ENCODE peak calls at places on chromosomes 11 and 22, in four cellular contexts. W is sigmoid colon, X is tibial nerve, U is transverse colon. E is an unnamed sample.
A peak's percentile ranks its signal among the peaks of the same experiment; 100 is the strongest.

GRCh38 chr11:77065878-77066228 is 918 bp upstream of the CAPN5 start:
- DNase-seq in W (peak; percentile 81), X (peak; percentile 39), U (peak; percentile 60), E (peak; percentile 78)

GRCh38 chr11:122676638-122677037 is 21.1 kb downstream of the UBASH3B start:
- DNase-seq in W (no peak), X (no peak), U (no peak), E (no peak)

GRCh38 chr11:117748771-117749540 is 48.1 kb downstream of the DSCAML1 start:
- DNase-seq in W (peak; percentile 33), X (no peak), U (peak; percentile 73), E (no peak)

GRCh38 chr11:79419120-79419519 is 21.7 kb downstream of the TENM4 start:
- DNase-seq in W (no peak), X (no peak), U (peak; percentile 63), E (no peak)

GRCh38 chr11:73193251-73194033 is 24.6 kb upstream of the P2RY2 start:
- DNase-seq in W (peak; percentile 52), X (no peak), U (peak; percentile 12), E (peak; percentile 58)

GRCh38 chr22:33746501-33746928 is 173.8 kb downstream of the LARGE1 start:
- DNase-seq in W (no peak), X (no peak), U (no peak), E (no peak)

GRCh38 chr11:34052608-34053160 is 1.2 kb downstream of the CAPRIN1 start:
- DNase-seq in W (peak; percentile 66), X (no peak), U (peak; percentile 30), E (peak; percentile 77)

GRCh38 chr22:47307812-47308211 is 545.4 kb downstream of the TBC1D22A start:
- DNase-seq in W (no peak), X (no peak), U (no peak), E (no peak)

GRCh38 chr22:19395276-19395675 is 36.3 kb downstream of the HIRA start:
- DNase-seq in W (no peak), X (no peak), U (no peak), E (no peak)

GRCh38 chr11:95716266-95716665 is 73.3 kb downstream of the FAM76B start:
- DNase-seq in W (no peak), X (no peak), U (no peak), E (no peak)

GRCh38 chr11:121671276-121672168 is 218.8 kb upstream of the SORL1-AS1 start:
- DNase-seq in W (no peak), X (no peak), U (no peak), E (no peak)
- TF ChIP-seq EP300 in W (no peak), X (no peak), U (no peak), E (no peak)

GRCh38 chr11:134583397-134583990 is 171.5 kb upstream of the B3GAT1 start:
- DNase-seq in W (no peak), X (no peak), U (no peak), E (no peak)

GRCh38 chr11:134586726-134587125 is 174.7 kb upstream of the B3GAT1 start:
- DNase-seq in W (no peak), X (no peak), U (no peak), E (peak; percentile 63)

GRCh38 chr11:134584001-134584561 is 172.0 kb upstream of the B3GAT1 start:
- DNase-seq in W (no peak), X (no peak), U (no peak), E (peak; percentile 64)

GRCh38 chr11:134585666-134586285 is 173.7 kb upstream of the B3GAT1 start:
- DNase-seq in W (no peak), X (no peak), U (no peak), E (no peak)

GRCh38 chr11:134584706-134585445 is 172.8 kb upstream of the B3GAT1 start:
- DNase-seq in W (no peak), X (no peak), U (no peak), E (no peak)
- H3K27ac ChIP-seq in W (no peak overlapping the region), X (peak overlapping the region; percentile 42), U (no peak overlapping the region), E (no peak overlapping the region)

GRCh38 chr22:22554324-22555284 is 4.5 kb downstream of the PRAME start:
- DNase-seq in W (no peak), X (no peak), U (no peak), E (no peak)

GRCh38 chr22:22556995-22557925 is 1.8 kb downstream of the PRAME start:
- DNase-seq in W (no peak), X (no peak), U (no peak), E (no peak)

GRCh38 chr22:22555596-22555995 is 3.5 kb downstream of the PRAME start:
- DNase-seq in W (no peak), X (no peak), U (no peak), E (no peak)

GRCh38 chr22:22558071-22558971 is 744 bp downstream of the PRAME start:
- DNase-seq in W (no peak), X (no peak), U (no peak), E (no peak)

GRCh38 chr22:22556578-22556977 is 2.5 kb downstream of the PRAME start:
- DNase-seq in W (no peak), X (no peak), U (no peak), E (no peak)
- H3K4me3 ChIP-seq in W (no peak overlapping the region), X (no peak overlapping the region), U (no peak overlapping the region), E (no peak overlapping the region)

GRCh38 chr22:30865656-30866055 is 102.9 kb downstream of the MORC2 start:
- DNase-seq in W (peak; percentile 52), X (no peak), U (no peak), E (peak; percentile 22)

GRCh38 chr22:30866811-30867271 is 101.7 kb downstream of the MORC2 start:
- DNase-seq in W (peak; percentile 29), X (no peak), U (no peak), E (peak; percentile 50)

GRCh38 chr22:30866216-30866615 is 102.4 kb downstream of the MORC2 start:
- DNase-seq in W (no peak), X (no peak), U (no peak), E (peak; percentile 47)

GRCh38 chr22:30863161-30863833 is 105.3 kb downstream of the MORC2 start:
- DNase-seq in W (peak; percentile 50), X (peak; percentile 4), U (no peak), E (peak; percentile 31)

DNA sequence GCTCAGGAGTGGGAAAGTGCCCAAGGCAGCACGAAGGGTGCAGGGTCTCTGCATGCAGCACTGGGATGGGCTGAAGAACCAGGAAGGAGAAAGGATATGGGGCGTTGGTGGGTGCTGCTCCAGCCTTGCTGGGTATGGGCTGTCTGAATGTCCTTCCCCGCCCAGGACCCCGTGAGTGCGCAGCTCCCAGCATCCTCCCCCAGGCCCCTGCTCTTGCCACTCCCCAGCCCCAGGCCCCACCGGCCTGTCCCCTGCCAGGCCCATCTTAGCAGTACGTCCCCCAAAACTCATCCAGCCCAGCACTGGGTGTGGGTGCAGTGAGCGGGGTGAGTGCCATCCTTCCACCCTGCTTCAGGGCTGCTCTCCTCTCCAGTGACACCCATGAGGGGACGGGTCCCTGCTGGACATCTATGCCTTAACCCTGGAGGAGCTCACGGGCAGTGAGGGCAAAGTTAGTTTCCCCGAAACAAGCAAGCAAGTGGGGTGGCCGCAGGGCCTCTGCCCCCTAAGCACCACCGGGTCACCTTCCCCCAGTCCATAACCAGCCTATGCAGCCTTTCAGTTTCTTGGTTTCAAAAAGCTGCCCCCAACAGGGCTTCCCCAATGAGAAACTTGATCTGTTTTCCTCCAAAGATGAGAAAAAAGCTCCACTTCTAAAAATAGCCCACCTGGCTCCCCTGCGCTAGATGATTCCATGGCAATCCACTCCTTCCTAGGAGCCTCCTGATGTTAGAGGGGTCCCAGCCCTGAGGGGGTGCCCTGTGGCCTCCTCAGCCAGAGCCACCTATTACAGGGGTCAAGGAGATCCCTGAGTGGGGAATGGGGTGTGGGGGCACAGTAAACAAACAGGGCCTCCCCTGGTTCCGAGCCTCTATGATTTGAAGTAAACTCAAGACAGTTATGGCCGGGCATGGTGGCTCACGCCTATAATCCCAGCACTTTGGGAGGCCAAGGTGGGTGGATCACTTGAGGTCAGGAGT is 103.8 kb downstream of the MORC2 start:
- DNase-seq in W (peak; percentile 47), X (no peak), U (no peak), E (peak; percentile 41)
- TF ChIP-seq EP300 in W (no peak), X (no peak), U (no peak), E (no peak)

GRCh38 chr11:96758957-96759356 is 369.1 kb downstream of the JRKL start:
- DNase-seq in W (no peak), X (no peak), U (no peak), E (no peak)
- H3K27ac ChIP-seq in W (no peak overlapping the region), X (no peak overlapping the region), U (no peak overlapping the region), E (no peak overlapping the region)

GRCh38 chr11:89177691-89178231 is at the start of gene TYR:
- DNase-seq in W (no peak), X (no peak), U (no peak), E (no peak)
- H3K4me3 ChIP-seq in W (no peak within 1 kb of the TSS), X (no peak within 1 kb of the TSS), U (no peak within 1 kb of the TSS), E (no peak within 1 kb of the TSS)

E was measured in suprapubic skin.